ENCODE peak calls at places on chromosome 10, in ten cellular contexts. W, X, Z, N, V, L, B, R, U and T are unnamed samples.

GRCh38 chr10:77187376-77187999 is 450.1 kb downstream of the KCNMA1 start:
- DNase-seq in W (no peak), X (no peak), Z (no peak), N (no peak), V (no peak), L (no peak), B (no peak), R (no peak), U (no peak), T (peak; percentile 35)

GRCh38 chr10:116694253-116694926 is 48.0 kb downstream of the HSPA12A start:
- DNase-seq in W (no peak), X (no peak), Z (no peak), N (no peak), V (no peak), L (no peak), B (no peak), R (no peak), U (no peak), T (no peak)

GRCh38 chr10:117165557-117166419 is 27.7 kb upstream of the VAX1 start:
- DNase-seq in W (peak; percentile 9), X (no peak), Z (no peak), N (peak; percentile 51), V (no peak), L (peak; percentile 57), B (no peak), R (peak; percentile 60), U (no peak), T (peak; percentile 32)

GRCh38 chr10:8499752-8500390 is 445.4 kb downstream of the GATA3 start:
- DNase-seq in W (no peak), X (no peak), Z (no peak), N (no peak), V (no peak), L (no peak), B (no peak), R (no peak), U (no peak), T (no peak)

GRCh38 chr10:88114368-88114767 is 250.9 kb downstream of the PTEN start:
- DNase-seq in W (peak; percentile 62), X (peak; percentile 40), Z (no peak), N (peak; percentile 35), V (peak; percentile 90), L (peak; percentile 49), B (peak; percentile 24), R (peak; percentile 10), U (no peak), T (peak; percentile 38)

GRCh38 chr10:99345350-99345749 is 16.2 kb downstream of the CNNM1 start:
- DNase-seq in W (no peak), X (no peak), Z (peak; percentile 62), N (no peak), V (no peak), L (no peak), B (no peak), R (no peak), U (no peak), T (no peak)

GRCh38 chr10:88804083-88804812 is 1.7 kb downstream of the LIPM start:
- DNase-seq in W (no peak), X (no peak), Z (no peak), N (no peak), V (no peak), L (no peak), B (no peak), R (no peak), U (no peak), T (no peak)

GRCh38 chr10:60382946-60383681 is 6.6 kb downstream of the ANK3 start:
- DNase-seq in W (no peak), X (no peak), Z (peak; percentile 46), N (no peak), V (no peak), L (peak; percentile 34), B (no peak), R (no peak), U (no peak), T (peak; percentile 34)

GRCh38 chr10:122239578-122240257 is 31.4 kb upstream of the BTBD16 start:
- DNase-seq in W (no peak), X (no peak), Z (no peak), N (no peak), V (no peak), L (peak; percentile 17), B (no peak), R (no peak), U (peak; percentile 28), T (no peak)

DNA sequence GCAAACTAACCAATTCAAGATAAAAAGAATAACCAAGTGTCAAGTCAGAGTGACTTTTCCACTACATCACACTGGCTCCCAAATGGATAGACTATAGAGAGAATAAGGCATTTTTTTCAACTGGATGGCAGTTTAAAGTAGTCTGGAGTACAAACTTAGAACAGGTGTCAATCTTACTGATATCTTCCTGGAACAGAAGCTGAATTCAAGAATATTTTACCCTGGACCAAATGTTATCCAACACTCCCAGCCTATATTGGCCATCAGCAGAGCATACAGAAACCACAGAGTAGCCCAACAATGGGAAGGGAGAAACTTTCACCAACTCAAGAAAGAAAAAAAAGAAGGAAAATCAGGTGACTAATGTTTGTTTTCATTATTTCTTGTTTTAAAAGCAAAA is 11.5 kb downstream of the IDE start:
- DNase-seq in W (no peak), X (no peak), Z (no peak), N (no peak), V (no peak), L (no peak), B (no peak), R (no peak), U (no peak), T (no peak)
- TF ChIP-seq CTCF in W (no peak), X (no peak), Z (no peak), N (no peak), V (no peak), L (no peak), B (no peak), R (no peak), U (no peak), T (no peak)

GRCh38 chr10:91296471-91296870 is 76.0 kb downstream of the PCGF5 start:
- DNase-seq in W (no peak), X (no peak), Z (no peak), N (no peak), V (peak; percentile 18), L (peak; percentile 55), B (no peak), R (no peak), U (no peak), T (peak; percentile 28)
- H3K4me3 ChIP-seq in W (no peak overlapping the region), X (no peak overlapping the region), Z (no peak overlapping the region), N (no peak overlapping the region), V (no peak overlapping the region), L (no peak overlapping the region), B (no peak overlapping the region), R (no peak overlapping the region), U (no peak overlapping the region), T (no peak overlapping the region)

DNA sequence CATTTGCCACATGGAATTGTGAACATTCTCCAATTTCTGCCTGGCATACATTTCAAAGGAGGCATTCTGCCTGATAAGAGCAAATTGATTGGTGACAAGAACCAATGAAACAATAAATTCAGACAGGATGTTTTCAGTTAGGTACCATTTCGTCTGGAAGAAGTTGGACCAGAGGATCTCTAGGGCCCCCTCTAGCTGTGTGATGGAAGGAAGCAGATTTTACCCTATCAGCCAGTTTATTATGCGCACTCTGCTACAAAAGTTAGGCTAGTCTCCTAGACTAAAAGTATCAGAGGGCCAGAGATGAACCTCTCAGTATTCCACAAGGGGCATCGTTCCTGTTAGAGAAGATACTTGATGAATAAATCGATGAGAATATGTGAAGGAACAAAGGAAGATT is 118.0 kb downstream of the BUB3 start:
- DNase-seq in W (no peak), X (no peak), Z (no peak), N (no peak), V (peak; percentile 1), L (no peak), B (no peak), R (no peak), U (no peak), T (no peak)
- TF ChIP-seq CTCF in W (no peak), X (no peak), Z (peak; percentile 33), N (no peak), V (peak; percentile 51), L (peak; percentile 17), B (no peak), R (no peak), U (no peak), T (peak; percentile 17)

DNA sequence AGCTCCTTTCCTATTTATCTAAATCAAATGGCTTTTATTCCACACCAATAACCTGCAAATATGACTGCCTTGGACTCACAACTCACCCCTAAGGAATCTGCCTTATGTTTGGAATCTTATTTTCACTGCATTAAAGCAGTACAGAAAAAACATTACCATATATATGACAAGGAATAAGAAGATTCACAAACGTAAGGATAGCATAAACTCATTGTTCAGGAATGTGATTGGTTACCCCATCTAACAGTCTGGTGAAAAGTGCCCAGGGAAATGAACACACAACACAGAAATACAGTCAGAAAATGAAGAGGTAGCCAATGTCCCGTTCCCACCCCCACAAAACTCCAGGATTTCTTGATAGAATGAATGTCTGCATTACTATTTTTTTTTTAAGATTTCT is 2.0 kb downstream of the PPP3CB start:
- DNase-seq in W (no peak), X (no peak), Z (no peak), N (no peak), V (no peak), L (peak; percentile 53), B (no peak), R (no peak), U (no peak), T (peak; percentile 24)
- H3K4me3 ChIP-seq in W (no peak overlapping the region), X (peak overlapping the region; percentile 79), Z (peak overlapping the region; percentile 74), N (no peak overlapping the region), V (peak overlapping the region; percentile 92), L (peak overlapping the region; percentile 91), B (peak overlapping the region; percentile 97), R (peak overlapping the region; percentile 12), U (peak overlapping the region; percentile 93), T (peak overlapping the region; percentile 94)